ENCODE peak calls at places on chromosomes 1 and 21, in six cellular contexts. Z is brain microvascular endothelial cell, W is upper lobe of right lung, D is MM.1S, N is neural progenitor cell, P is heart left ventricle. F is an unnamed sample.

GRCh38 chr1:176670853-176671252 is 207.9 kb downstream of the PAPPA2 start:
- DNase-seq in Z (no peak), W (no peak), D (no peak), N (no peak), P (no peak), F (no peak)

GRCh38 chr1:234601217-234602017 is 8.6 kb downstream of the IRF2BP2 start:
- DNase-seq in Z (no peak), W (no peak), D (no peak), N (no peak), P (no peak), F (peak)

GRCh38 chr21:42463861-42464515 is 32.0 kb downstream of the RSPH1 start:
- DNase-seq in Z (peak), W (no peak), D (peak), N (no peak), P (no peak), F (peak)

GRCh38 chr1:234933475-234933874 is 195.2 kb downstream of the TOMM20 start:
- DNase-seq in Z (peak), W (no peak), D (peak), N (no peak), P (peak), F (no peak)

GRCh38 chr1:91791691-91792392 is 94.1 kb downstream of the TGFBR3 start:
- DNase-seq in Z (no peak), W (no peak), D (no peak), N (no peak), P (no peak), F (peak)

GRCh38 chr1:111505641-111506119 is 2.2 kb upstream of the ADORA3 start:
- DNase-seq in Z (no peak), W (no peak), D (peak), N (no peak), P (peak), F (no peak)

GRCh38 chr21:16587141-16587570 is 857.4 kb downstream of the USP25 start:
- DNase-seq in Z (peak), W (peak), D (peak), N (no peak), P (peak), F (no peak)

GRCh38 chr1:33302325-33302724 is 18.6 kb downstream of the A3GALT2 start:
- DNase-seq in Z (no peak), W (peak), D (no peak), N (no peak), P (no peak), F (no peak)

GRCh38 chr21:36706951-36707762 is 8.2 kb downstream of the SIM2 start:
- DNase-seq in Z (no peak), W (peak), D (no peak), N (peak), P (no peak), F (no peak)

GRCh38 chr1:39086386-39087108 is 60.4 kb downstream of the NDUFS5 start:
- DNase-seq in Z (peak), W (no peak), D (no peak), N (no peak), P (no peak), F (no peak)

GRCh38 chr1:34983700-34984355 is 1.3 kb downstream of the TMEM35B start:
- DNase-seq in Z (no peak), W (no peak), D (no peak), N (peak), P (no peak), F (no peak)

GRCh38 chr21:44552681-44553080 is 1.4 kb upstream of the KRTAP10-2 start:
- DNase-seq in Z (no peak), W (peak), D (no peak), N (no peak), P (no peak), F (no peak)

GRCh38 chr1:162755306-162755705 is 35.2 kb upstream of the HSD17B7 start:
- DNase-seq in Z (no peak), W (no peak), D (no peak), N (no peak), P (no peak), F (no peak)

GRCh38 chr1:226983998-226984364 is 43.9 kb downstream of the COQ8A start:
- DNase-seq in Z (no peak), W (no peak), D (no peak), N (no peak), P (no peak), F (no peak)

GRCh38 chr21:41634211-41634694 is 126.3 kb upstream of the TMPRSS2 start:
- DNase-seq in Z (no peak), W (peak), D (no peak), N (no peak), P (no peak), F (no peak)

GRCh38 chr1:168932539-168932938 is 174.0 kb upstream of the ATP1B1 start:
- DNase-seq in Z (peak), W (no peak), D (no peak), N (no peak), P (no peak), F (no peak)

GRCh38 chr1:10940451-10940804 is 72.0 kb upstream of the TARDBP start:
- DNase-seq in Z (no peak), W (no peak), D (no peak), N (no peak), P (no peak), F (no peak)

GRCh38 chr1:17170571-17170970 is 34.4 kb upstream of the PADI1 start:
- DNase-seq in Z (no peak), W (no peak), D (no peak), N (no peak), P (no peak), F (no peak)

GRCh38 chr1:229285424-229285823 is 14.5 kb downstream of the RAB4A start:
- DNase-seq in Z (no peak), W (no peak), D (no peak), N (peak), P (no peak), F (no peak)

GRCh38 chr21:15301014-15301413 is 236.2 kb upstream of the NRIP1 start:
- DNase-seq in Z (no peak), W (no peak), D (peak), N (peak), P (peak), F (no peak)

GRCh38 chr21:43824883-43825609 is 35.7 kb downstream of the RRP1 start:
- DNase-seq in Z (no peak), W (no peak), D (no peak), N (no peak), P (no peak), F (no peak)

GRCh38 chr1:11893907-11894251 is 32.3 kb downstream of the KIAA2013 start:
- DNase-seq in Z (no peak), W (peak), D (peak), N (peak), P (peak), F (peak)

GRCh38 chr1:227273557-227273956 is 44.7 kb downstream of the CDC42BPA start:
- DNase-seq in Z (no peak), W (no peak), D (peak), N (peak), P (no peak), F (no peak)

GRCh38 chr1:34619256-34619655 is 135.6 kb upstream of the GJB5 start:
- DNase-seq in Z (no peak), W (no peak), D (no peak), N (no peak), P (no peak), F (no peak)

GRCh38 chr21:41600961-41601572 is 93.1 kb upstream of the TMPRSS2 start:
- DNase-seq in Z (no peak), W (peak), D (no peak), N (no peak), P (no peak), F (no peak)

GRCh38 chr1:28078680-28079626 is 9.5 kb downstream of the EYA3 start:
- DNase-seq in Z (peak), W (no peak), D (no peak), N (no peak), P (no peak), F (no peak)

GRCh38 chr1:9194024-9194423 is 40.5 kb upstream of the H6PD start:
- DNase-seq in Z (peak), W (no peak), D (no peak), N (no peak), P (no peak), F (no peak)

GRCh38 chr1:239538244-239538988 is 152.0 kb downstream of the CHRM3 start:
- DNase-seq in Z (no peak), W (no peak), D (no peak), N (peak), P (no peak), F (no peak)

GRCh38 chr21:14080040-14080763 is 130.6 kb downstream of the LIPI start:
- DNase-seq in Z (no peak), W (no peak), D (no peak), N (peak), P (no peak), F (no peak)

GRCh38 chr1:39105841-39106765 is 80.0 kb downstream of the NDUFS5 start:
- DNase-seq in Z (no peak), W (peak), D (peak), N (peak), P (peak), F (peak)

GRCh38 chr1:87588445-87588844 is 259.8 kb downstream of the LMO4 start:
- DNase-seq in Z (no peak), W (no peak), D (peak), N (no peak), P (no peak), F (no peak)

GRCh38 chr1:189596197-189596596 is 881.5 kb downstream of the BRINP3 start:
- DNase-seq in Z (no peak), W (no peak), D (no peak), N (no peak), P (no peak), F (no peak)

GRCh38 chr1:188642585-188643168 is 1813.9 kb downstream of the PLA2G4A start:
- DNase-seq in Z (no peak), W (peak), D (no peak), N (no peak), P (no peak), F (no peak)

GRCh38 chr1:245084551-245084950 is 70.2 kb upstream of the KIF26B start:
- DNase-seq in Z (peak), W (no peak), D (no peak), N (no peak), P (no peak), F (no peak)

GRCh38 chr1:167721617-167722151 is at the start of gene MPZL1:
- DNase-seq in Z (peak), W (peak), D (peak), N (peak), P (peak), F (peak)

GRCh38 chr1:185562623-185563359 is 171.4 kb upstream of the HMCN1 start:
- DNase-seq in Z (no peak), W (no peak), D (no peak), N (no peak), P (no peak), F (no peak)

GRCh38 chr1:57424231-57425027 is 569 bp upstream of the DAB1 start:
- DNase-seq in Z (peak), W (peak), D (no peak), N (peak), P (peak), F (no peak)

GRCh38 chr21:36806103-36806502 is 107.2 kb downstream of the SIM2 start:
- DNase-seq in Z (peak), W (no peak), D (no peak), N (no peak), P (no peak), F (no peak)

GRCh38 chr21:33362044-33362555 is 37.3 kb downstream of the IFNAR1 start:
- DNase-seq in Z (no peak), W (no peak), D (peak), N (peak), P (no peak), F (peak)

GRCh38 chr1:151048645-151049032 is 1.1 kb downstream of the C1orf56 start:
- DNase-seq in Z (no peak), W (no peak), D (no peak), N (no peak), P (no peak), F (no peak)

GRCh38 chr1:151050051-151050688 is 2.6 kb downstream of the C1orf56 start:
- DNase-seq in Z (no peak), W (no peak), D (no peak), N (no peak), P (no peak), F (no peak)

GRCh38 chr1:151047591-151047924 is at the start of gene C1orf56:
- DNase-seq in Z (no peak), W (peak), D (peak), N (peak), P (peak), F (peak)

GRCh38 chr1:151047925-151048644 is 534 bp downstream of the C1orf56 start:
- DNase-seq in Z (peak), W (peak), D (peak), N (peak), P (peak), F (peak)

DNA sequence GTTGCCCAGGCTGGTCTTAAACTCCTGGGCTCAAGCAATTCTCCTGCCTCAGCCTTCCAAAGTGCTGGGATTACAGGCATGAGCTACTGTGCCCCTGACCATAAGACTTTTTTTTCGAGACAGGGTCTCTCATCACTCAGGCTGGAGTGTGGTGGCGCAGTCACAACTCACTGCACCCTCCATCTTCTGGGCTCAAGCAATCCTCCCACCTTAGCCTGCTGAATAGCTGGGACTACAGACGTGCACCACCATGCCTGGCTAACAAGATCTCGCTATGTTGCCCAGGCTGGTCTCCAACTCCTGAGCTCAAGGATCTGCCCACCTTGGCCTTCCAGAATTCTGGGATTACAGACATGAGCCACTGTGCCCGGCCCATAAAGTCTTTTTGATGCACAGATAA is 1.9 kb downstream of the C1orf56 start:
- DNase-seq in Z (no peak), W (no peak), D (no peak), N (no peak), P (no peak), F (no peak)
- H3K27ac ChIP-seq in Z (no peak), W (no peak), D (no peak), N (no peak), P (no peak), F (peak)

GRCh38 chr1:31910933-31911332 is 27.2 kb downstream of the PTP4A2 start:
- DNase-seq in Z (no peak), W (no peak), D (no peak), N (no peak), P (no peak), F (no peak)
- H3K4me3 ChIP-seq in Z (no peak), W (no peak), D (no peak), N (no peak), P (no peak), F (no peak)

GRCh38 chr1:109657970-109658369 is 2.1 kb downstream of the GSTM4 start:
- DNase-seq in Z (no peak), W (no peak), D (no peak), N (no peak), P (no peak), F (no peak)

GRCh38 chr1:109657395-109657794 is 1.5 kb downstream of the GSTM4 start:
- DNase-seq in Z (no peak), W (no peak), D (no peak), N (no peak), P (no peak), F (no peak)

GRCh38 chr1:109659997-109660755 is 4.3 kb downstream of the GSTM4 start:
- DNase-seq in Z (no peak), W (no peak), D (no peak), N (no peak), P (no peak), F (no peak)

GRCh38 chr1:109658533-109659051 is 2.7 kb downstream of the GSTM4 start:
- DNase-seq in Z (no peak), W (no peak), D (no peak), N (no peak), P (no peak), F (no peak)

GRCh38 chr1:109659145-109659544 is 3.2 kb downstream of the GSTM4 start:
- DNase-seq in Z (no peak), W (no peak), D (no peak), N (no peak), P (no peak), F (no peak)
- H3K27ac ChIP-seq in Z (no peak), W (no peak), D (no peak), N (no peak), P (no peak), F (no peak)

GRCh38 chr1:15681346-15682290 is 2.5 kb upstream of the PLEKHM2 start:
- DNase-seq in Z (no peak), W (peak), D (no peak), N (no peak), P (peak), F (no peak)

GRCh38 chr1:15683411-15684039 is 595 bp upstream of the PLEKHM2 start:
- DNase-seq in Z (no peak), W (peak), D (no peak), N (no peak), P (no peak), F (no peak)

GRCh38 chr1:15684042-15684461 is at the start of gene PLEKHM2:
- DNase-seq in Z (no peak), W (peak), D (peak), N (peak), P (peak), F (peak)

GRCh38 chr1:15684468-15685283 is 556 bp downstream of the PLEKHM2 start:
- DNase-seq in Z (no peak), W (peak), D (peak), N (peak), P (peak), F (peak)

DNA sequence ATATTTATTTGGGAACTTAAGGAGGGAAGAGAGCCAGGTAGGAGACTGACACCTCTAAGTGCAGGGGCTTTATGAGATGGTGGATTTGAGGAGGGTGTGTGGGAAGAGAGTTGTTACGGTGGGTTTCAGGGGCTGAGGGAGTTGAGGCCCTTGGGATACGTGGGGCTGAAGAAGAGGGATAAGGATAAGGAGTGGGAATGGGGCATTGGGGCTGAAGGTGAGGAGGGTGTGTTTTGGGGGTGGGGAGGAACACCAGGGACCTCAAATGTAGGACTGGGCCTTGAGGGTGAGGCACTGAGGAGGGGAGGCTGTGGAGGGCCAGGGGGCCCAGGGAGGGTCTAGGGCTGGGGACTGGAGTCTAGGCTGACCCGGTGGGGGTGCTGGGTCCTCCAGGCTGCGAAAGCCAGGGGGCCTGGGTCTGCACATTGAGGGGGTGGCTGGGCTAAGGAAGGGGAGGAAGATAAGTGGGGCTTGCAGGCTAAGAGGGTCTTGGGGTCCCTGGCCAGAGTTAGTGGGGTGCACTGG is 1.2 kb upstream of the PLEKHM2 start:
- DNase-seq in Z (no peak), W (peak), D (no peak), N (no peak), P (no peak), F (no peak)
- H3K4me3 ChIP-seq in Z (no peak), W (no peak), D (no peak), N (no peak), P (no peak), F (no peak)

DNA sequence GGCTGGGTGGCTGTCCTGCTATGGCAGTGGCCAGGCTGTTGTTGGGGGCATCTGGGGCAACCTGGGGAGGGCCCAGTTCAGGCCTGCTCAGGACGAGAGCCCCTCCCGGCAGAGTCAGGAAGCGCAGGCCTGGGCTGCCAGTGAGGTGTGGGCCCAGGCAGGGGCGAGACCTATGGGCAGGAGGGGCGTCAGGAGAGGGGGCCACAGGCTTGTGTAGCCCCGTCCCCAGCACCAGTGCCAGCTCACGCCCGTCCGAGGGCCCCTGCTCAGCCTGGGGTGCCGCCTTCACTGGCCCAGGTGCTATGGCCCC is 28.1 kb downstream of the ARHGEF16 start:
- DNase-seq in Z (no peak), W (no peak), D (no peak), N (no peak), P (no peak), F (no peak)
- H3K27ac ChIP-seq in Z (no peak), W (no peak), D (no peak), N (no peak), P (no peak), F (no peak)